ENCODE peak calls at places on chromosomes 4 and X, in six cellular contexts. S is choroid plexus epithelial cell, K is upper lobe of left lung, X is nephron progenitor cell, Y is lower lobe of right lung, N is GM12865. T is an unnamed sample.

GRCh38 chr4:144699565-144699964 is 53.6 kb downstream of the HHIP start:
- DNase-seq in S (peak; percentile 63), K (no peak), X (no peak), Y (no peak), N (no peak), T (no peak)

GRCh38 chr4:101009471-101009870 is 337.9 kb downstream of the PPP3CA start:
- DNase-seq in S (no peak), K (no peak), X (no peak), Y (no peak), N (peak; percentile 66), T (no peak)

GRCh38 chr4:119040711-119041185 is 94.9 kb upstream of the MYOZ2 start:
- DNase-seq in S (peak; percentile 93), K (no peak), X (no peak), Y (no peak), N (peak; percentile 20), T (no peak)

GRCh38 chrX:22300130-22300529 is 27.4 kb downstream of the CBLL2 start:
- DNase-seq in S (peak; percentile 74), K (no peak), X (no peak), Y (no peak), N (no peak), T (no peak)

GRCh38 chrX:156005144-156005543 is 7.6 kb downstream of the IL9R start:
- DNase-seq in S (no peak), K (no peak), X (no peak), Y (no peak), N (no peak), T (no peak)

GRCh38 chr4:75844151-75844662 is 58.0 kb downstream of the PPEF2 start:
- DNase-seq in S (peak; percentile 96), K (no peak), X (no peak), Y (no peak), N (no peak), T (no peak)

GRCh38 chrX:24293412-24293811 is 20.5 kb downstream of the SUPT20HL2 start:
- DNase-seq in S (no peak), K (no peak), X (no peak), Y (no peak), N (no peak), T (no peak)

GRCh38 chr4:40204507-40205258 is 7.9 kb downstream of the RHOH start:
- DNase-seq in S (no peak), K (no peak), X (no peak), Y (no peak), N (no peak), T (no peak)

GRCh38 chr4:108492816-108493595 is 127.4 kb upstream of the RPL34 start:
- DNase-seq in S (peak; percentile 39), K (no peak), X (peak; percentile 22), Y (no peak), N (peak; percentile 63), T (no peak)
- TF ChIP-seq CTCF in S (peak; percentile 70), K (no peak), X (peak; percentile 22), Y (peak; percentile 25), N (peak; percentile 73), T (no peak)

GRCh38 chrX:47683171-47684145 is 24.5 kb upstream of the UXT start:
- DNase-seq in S (peak; percentile 58), K (no peak), X (no peak), Y (no peak), N (no peak), T (no peak)
- TF ChIP-seq CTCF in S (no peak), K (no peak), X (no peak), Y (no peak), N (no peak), T (no peak)

GRCh38 chr4:56049428-56050212 is 100.9 kb downstream of the CEP135 start:
- DNase-seq in S (peak; percentile 22), K (peak; percentile 85), X (peak; percentile 58), Y (peak; percentile 45), N (peak; percentile 10), T (no peak)

GRCh38 chr4:56051710-56052075 is 102.9 kb downstream of the CEP135 start:
- DNase-seq in S (no peak), K (no peak), X (no peak), Y (no peak), N (no peak), T (no peak)

GRCh38 chr4:56050584-56050983 is 101.8 kb downstream of the CEP135 start:
- DNase-seq in S (no peak), K (no peak), X (no peak), Y (no peak), N (no peak), T (no peak)

GRCh38 chr4:56051049-56051709 is 102.4 kb downstream of the CEP135 start:
- DNase-seq in S (no peak), K (no peak), X (no peak), Y (no peak), N (no peak), T (no peak)

GRCh38 chr4:56048621-56049427 is 100.1 kb downstream of the CEP135 start:
- DNase-seq in S (peak; percentile 55), K (peak; percentile 91), X (peak; percentile 82), Y (no peak), N (peak; percentile 75), T (no peak)
- TF ChIP-seq CTCF in S (peak; percentile 40), K (no peak), X (no peak), Y (no peak), N (peak; percentile 60), T (peak; percentile 55)

GRCh38 chrX:128518508-128518907 is 466.3 kb upstream of the ACTRT1 start:
- DNase-seq in S (peak; percentile 1), K (no peak), X (no peak), Y (no peak), N (peak; percentile 0), T (no peak)
- TF ChIP-seq CTCF in S (peak; percentile 9), K (no peak), X (peak; percentile 33), Y (no peak), N (peak; percentile 19), T (peak; percentile 56)

GRCh38 chrX:122092978-122093377 is 1045.6 kb downstream of the GLUD2 start:
- DNase-seq in S (no peak), K (no peak), X (no peak), Y (no peak), N (no peak), T (no peak)
- TF ChIP-seq CTCF in S (peak; percentile 18), K (no peak), X (no peak), Y (no peak), N (no peak), T (no peak)

GRCh38 chr4:55444822-55445221 is 49.1 kb downstream of the TMEM165 start:
- DNase-seq in S (peak; percentile 70), K (no peak), X (no peak), Y (no peak), N (peak; percentile 12), T (no peak)
- TF ChIP-seq CTCF in S (peak; percentile 71), K (no peak), X (no peak), Y (no peak), N (peak; percentile 29), T (peak; percentile 27)

GRCh38 chrX:132059973-132060540 is 37.0 kb downstream of the STK26 start:
- DNase-seq in S (no peak), K (no peak), X (no peak), Y (no peak), N (peak; percentile 16), T (no peak)

GRCh38 chrX:132068405-132068804 is 45.3 kb downstream of the STK26 start:
- DNase-seq in S (no peak), K (no peak), X (no peak), Y (no peak), N (no peak), T (no peak)

GRCh38 chrX:132058050-132058449 is 34.9 kb downstream of the STK26 start:
- DNase-seq in S (no peak), K (no peak), X (no peak), Y (no peak), N (no peak), T (no peak)

GRCh38 chrX:132058975-132059374 is 35.9 kb downstream of the STK26 start:
- DNase-seq in S (no peak), K (no peak), X (no peak), Y (no peak), N (no peak), T (no peak)

DNA sequence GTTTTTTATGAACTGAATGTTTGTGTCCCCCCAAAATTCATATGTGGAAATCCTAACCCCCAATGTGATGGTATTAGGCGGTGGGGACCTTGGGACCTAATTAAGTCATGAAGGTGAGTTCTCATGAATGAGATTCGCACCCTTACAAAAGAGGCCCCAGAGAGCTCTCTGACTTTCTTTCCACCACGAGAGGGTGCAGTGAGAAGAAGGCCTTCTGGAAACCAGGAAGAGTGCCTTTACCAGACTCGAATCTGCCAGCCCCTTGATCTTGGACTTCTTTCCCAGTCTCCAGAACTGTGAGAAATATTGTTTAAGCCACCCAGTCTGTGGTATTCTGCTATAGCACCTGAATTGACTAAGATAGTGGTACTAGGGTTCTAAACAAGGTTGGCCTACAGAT is 40.8 kb downstream of the STK26 start:
- DNase-seq in S (no peak), K (no peak), X (no peak), Y (no peak), N (no peak), T (no peak)
- TF ChIP-seq CTCF in S (no peak), K (no peak), X (no peak), Y (no peak), N (no peak), T (no peak)